ENCODE peak calls at places on chromosomes 16 and 17, in seven cellular contexts. H, Y, G, W, K, B and M are unnamed samples.

GRCh38 chr16:86427327-86427935 is 82.9 kb upstream of the FOXF1 start:
- DNase-seq in H (no peak), K (no peak), B (no peak), G (no peak), W (no peak), Y (no peak), M (no peak)

GRCh38 chr16:11621920-11622651 is 35.4 kb upstream of the LITAF start:
- DNase-seq in H (no peak), Y (no peak), W (no peak), K (no peak), G (no peak), B (peak), M (no peak)

GRCh38 chr16:67885976-67886375 is 1.3 kb downstream of the NRN1L start:
- DNase-seq in G (no peak), Y (no peak), W (no peak), K (no peak), H (no peak), B (no peak), M (no peak)

GRCh38 chr17:8867361-8867981 is at the start of gene PIK3R6:
- DNase-seq in K (no peak), Y (no peak), H (no peak), B (no peak), G (no peak), W (no peak), M (no peak)

GRCh38 chr17:77962349-77962748 is 3.8 kb downstream of the TNRC6C start:
- DNase-seq in G (no peak), W (no peak), H (no peak), Y (no peak), B (no peak), K (no peak), M (no peak)

GRCh38 chr16:62041401-62041800 is 5.2 kb upstream of the CDH8 start:
- DNase-seq in G (no peak), B (peak), W (peak), H (peak), K (peak), Y (peak), M (no peak)

GRCh38 chr17:31627960-31628359 is 231.1 kb downstream of the COPRS start:
- DNase-seq in G (no peak), H (no peak), W (peak), B (no peak), Y (no peak), K (no peak), M (no peak)

GRCh38 chr16:85209526-85210121 is 97.4 kb upstream of the CIBAR2 start:
- DNase-seq in K (no peak), B (no peak), H (no peak), G (no peak), W (no peak), Y (no peak), M (no peak)

GRCh38 chr17:61279476-61280145 is 120.0 kb upstream of the TBX2 start:
- DNase-seq in B (no peak), W (peak), G (no peak), H (no peak), Y (no peak), K (no peak), M (no peak)

GRCh38 chr17:80847506-80848230 is 144.0 kb upstream of the CHMP6 start:
- DNase-seq in Y (no peak), H (no peak), G (no peak), K (no peak), B (no peak), W (no peak), M (no peak)

GRCh38 chr16:72401079-72401361 is 229.1 kb upstream of the PMFBP1 start:
- DNase-seq in B (no peak), Y (no peak), K (no peak), H (no peak), G (no peak), W (no peak), M (no peak)

GRCh38 chr16:55661842-55662479 is 6.2 kb downstream of the SLC6A2 start:
- DNase-seq in H (no peak), Y (no peak), G (no peak), B (peak), W (peak), K (no peak), M (no peak)

GRCh38 chr16:50708373-50709060 is 15.1 kb downstream of the NOD2 start:
- DNase-seq in G (no peak), H (no peak), Y (no peak), B (no peak), W (no peak), K (no peak), M (no peak)

GRCh38 chr16:59566446-59566845 is 832.3 kb upstream of the GOT2 start:
- DNase-seq in Y (no peak), G (no peak), H (no peak), B (no peak), W (peak), K (no peak), M (no peak)

GRCh38 chr17:3740611-3741073 is 16.9 kb downstream of the HASPIN start:
- DNase-seq in H (no peak), K (no peak), Y (no peak), B (no peak), G (no peak), W (no peak), M (no peak)

GRCh38 chr17:57955183-57955952 is at the start of gene CUEDC1:
- DNase-seq in H (peak), B (peak), K (peak), Y (peak), W (peak), G (peak), M (peak)
- TF ChIP-seq CTCF in H (peak), B (no peak), K (peak), Y (peak), W (peak), G (no peak), M (no peak)

DNA sequence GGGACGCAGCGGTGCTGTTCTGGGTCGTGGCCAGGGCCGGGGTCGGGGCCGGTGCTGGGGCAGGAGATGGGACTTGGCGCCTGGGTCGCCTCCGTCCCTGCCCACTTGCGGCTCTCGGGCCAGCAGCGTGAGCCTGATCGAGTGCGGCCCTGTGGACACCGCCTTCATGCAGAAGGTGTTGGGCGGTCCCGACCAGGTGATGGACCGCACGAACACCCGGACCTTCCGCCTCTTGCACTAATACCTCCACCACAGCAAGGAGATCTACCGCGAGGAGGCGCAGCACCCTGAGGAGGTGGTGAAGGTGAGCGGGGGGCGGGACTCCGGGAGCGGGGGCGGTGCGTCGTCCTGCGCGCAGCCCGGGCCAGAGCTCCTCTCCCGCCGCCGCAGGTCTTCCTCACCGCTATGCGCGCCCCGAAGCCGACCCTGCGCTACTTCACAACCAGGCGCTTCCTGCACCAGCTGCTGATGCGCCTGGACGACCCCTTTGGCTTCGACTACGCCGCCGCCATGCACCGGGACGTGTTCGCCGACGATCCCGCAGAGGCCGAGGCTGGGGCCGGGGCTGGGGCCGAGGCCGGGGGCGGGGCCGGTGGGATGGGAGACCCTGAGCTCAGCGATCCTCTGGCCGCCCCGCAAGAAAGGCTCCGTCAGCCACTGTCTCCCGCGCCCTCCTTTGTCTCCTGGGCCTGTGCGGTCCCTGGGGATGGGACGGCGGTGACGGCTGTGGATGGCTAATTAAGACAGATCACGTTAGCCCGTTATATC is 4.5 kb upstream of the HSD17B1 start:
- DNase-seq in K (peak), Y (peak), H (peak), W (no peak), G (peak), B (peak), M (peak)
- TF ChIP-seq CTCF in K (peak), Y (peak), H (peak), W (no peak), G (peak), B (no peak), M (peak)

GRCh38 chr16:76665571-76666275 is 388.5 kb downstream of the CNTNAP4 start:
- DNase-seq in G (no peak), B (no peak), K (no peak), W (no peak), H (peak), Y (no peak), M (no peak)
- TF ChIP-seq CTCF in G (no peak), B (peak), K (peak), W (no peak), H (no peak), Y (peak), M (peak)

GRCh38 chr17:38550661-38551060 is 55.1 kb downstream of the SRCIN1 start:
- DNase-seq in W (peak), H (no peak), K (no peak), G (no peak), Y (no peak), B (no peak), M (no peak)
- TF ChIP-seq CTCF in W (no peak), H (no peak), K (no peak), G (no peak), Y (no peak), B (no peak), M (no peak)

DNA sequence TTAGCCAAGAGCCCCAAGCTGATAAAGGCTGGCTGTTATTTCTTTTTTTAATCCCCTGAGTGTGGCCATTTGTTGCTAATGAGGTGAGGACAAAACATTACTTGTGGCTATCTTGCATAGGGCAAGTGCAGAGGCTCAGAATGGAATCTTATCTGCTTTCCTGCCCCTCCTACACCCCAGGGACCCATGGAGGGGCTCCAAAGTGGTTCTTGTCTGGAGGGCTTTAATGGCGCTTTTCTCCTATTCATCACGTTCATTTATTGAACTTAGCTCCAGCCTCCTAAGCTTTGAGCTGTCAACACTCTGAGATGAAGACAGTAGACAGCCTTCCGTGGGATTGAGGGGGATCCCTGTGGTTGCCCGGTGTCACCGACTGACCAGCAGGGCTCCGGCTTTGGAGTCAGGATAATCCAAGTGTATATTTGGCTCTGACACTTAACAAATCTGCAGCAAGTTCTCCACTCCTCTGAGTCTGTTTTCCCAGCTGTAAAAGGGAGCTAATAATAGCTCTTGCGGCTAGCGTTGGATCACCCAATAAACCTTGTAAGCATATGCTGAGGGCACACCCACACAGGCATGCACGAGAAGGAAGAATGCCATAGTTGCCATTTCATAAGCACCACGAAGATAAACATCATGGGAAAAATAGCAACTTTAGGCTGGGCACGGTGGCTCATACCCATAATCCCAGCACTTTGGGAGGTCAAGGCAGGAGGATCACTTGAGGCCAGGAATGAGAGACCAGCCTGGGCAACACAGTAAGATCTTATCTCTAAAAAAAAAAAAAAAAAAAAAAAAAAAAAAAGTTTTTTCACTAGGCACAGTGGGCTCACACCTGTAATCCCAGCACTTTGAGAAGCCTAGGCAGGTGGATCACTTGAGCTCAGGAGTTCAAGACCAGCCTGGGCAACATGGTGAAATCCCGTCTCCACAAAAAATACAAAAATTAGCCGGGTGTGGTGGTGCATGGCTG is 44.8 kb downstream of the MYH11 start:
- DNase-seq in H (no peak), B (no peak), K (no peak), W (peak), G (no peak), Y (no peak), M (no peak)
- TF ChIP-seq CTCF in H (no peak), B (no peak), K (no peak), W (peak), G (no peak), Y (no peak), M (no peak)

GRCh38 chr17:39939031-39939430 is 11.5 kb downstream of the LRRC3C start:
- DNase-seq in Y (no peak), H (no peak), K (no peak), B (no peak), W (no peak), G (no peak), M (no peak)

GRCh38 chr17:39937462-39937861 is 9.9 kb downstream of the LRRC3C start:
- DNase-seq in B (no peak), Y (no peak), G (no peak), H (no peak), K (no peak), W (no peak), M (no peak)

GRCh38 chr17:39938140-39938869 is 10.8 kb downstream of the LRRC3C start:
- DNase-seq in Y (no peak), G (no peak), B (no peak), H (no peak), W (no peak), K (no peak), M (no peak)

GRCh38 chr17:39942076-39942475 is 14.5 kb downstream of the LRRC3C start:
- DNase-seq in G (no peak), W (no peak), K (no peak), B (no peak), H (no peak), Y (no peak), M (no peak)

GRCh38 chr17:39939588-39940419 is 12.3 kb downstream of the LRRC3C start:
- DNase-seq in W (peak), H (peak), Y (no peak), B (peak), G (no peak), K (no peak), M (no peak)
- TF ChIP-seq CTCF in W (peak), H (peak), Y (peak), B (peak), G (no peak), K (peak), M (no peak)

DNA sequence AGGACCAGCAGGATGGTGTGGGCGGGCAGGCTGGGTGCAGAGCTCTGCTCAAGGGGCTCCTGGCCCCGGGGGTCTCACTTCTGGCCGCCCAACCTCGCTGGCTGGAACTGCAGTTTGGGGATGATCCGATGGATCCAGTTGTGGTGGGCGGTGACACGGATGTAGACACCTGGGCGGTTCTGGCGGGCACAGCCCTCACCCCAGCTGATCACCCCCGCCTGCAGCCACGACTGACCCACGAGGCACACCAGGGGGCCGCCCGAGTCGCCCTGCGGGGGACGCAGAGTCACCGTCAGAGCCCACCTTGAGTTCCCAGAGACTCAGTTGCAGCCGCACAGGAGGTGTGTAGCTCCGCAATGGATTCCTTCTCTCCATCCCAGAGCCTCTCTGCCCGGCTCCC is 7.5 kb downstream of the PRSS27 start:
- DNase-seq in B (no peak), K (no peak), W (no peak), H (no peak), G (no peak), Y (no peak), M (no peak)
- TF ChIP-seq CTCF in B (no peak), K (no peak), W (no peak), H (no peak), G (no peak), Y (no peak), M (no peak)

DNA sequence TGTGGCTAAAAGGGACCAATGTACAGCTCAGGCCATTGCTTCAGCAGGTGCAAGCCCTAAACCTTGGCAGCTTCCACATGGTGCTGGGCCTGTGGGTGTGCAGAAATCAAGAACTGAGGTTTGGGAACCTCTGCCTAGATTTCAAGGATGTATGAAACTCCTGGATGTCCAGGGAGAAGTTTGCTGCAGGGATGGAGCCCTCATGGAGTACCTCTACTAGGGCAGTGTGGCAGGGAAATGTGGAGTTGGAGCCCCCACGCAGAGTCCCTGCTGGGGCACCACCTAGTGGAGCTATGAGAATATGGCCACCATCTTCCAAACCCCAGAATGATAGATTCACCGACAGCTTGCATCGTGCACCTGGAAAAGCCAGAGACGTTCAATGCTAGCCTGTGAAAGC is 13.0 kb downstream of the EFCAB5 start:
- DNase-seq in K (no peak), G (no peak), B (no peak), H (no peak), W (no peak), Y (no peak), M (no peak)
- TF ChIP-seq CTCF in K (no peak), G (no peak), B (no peak), H (no peak), W (peak), Y (no peak), M (no peak)

DNA sequence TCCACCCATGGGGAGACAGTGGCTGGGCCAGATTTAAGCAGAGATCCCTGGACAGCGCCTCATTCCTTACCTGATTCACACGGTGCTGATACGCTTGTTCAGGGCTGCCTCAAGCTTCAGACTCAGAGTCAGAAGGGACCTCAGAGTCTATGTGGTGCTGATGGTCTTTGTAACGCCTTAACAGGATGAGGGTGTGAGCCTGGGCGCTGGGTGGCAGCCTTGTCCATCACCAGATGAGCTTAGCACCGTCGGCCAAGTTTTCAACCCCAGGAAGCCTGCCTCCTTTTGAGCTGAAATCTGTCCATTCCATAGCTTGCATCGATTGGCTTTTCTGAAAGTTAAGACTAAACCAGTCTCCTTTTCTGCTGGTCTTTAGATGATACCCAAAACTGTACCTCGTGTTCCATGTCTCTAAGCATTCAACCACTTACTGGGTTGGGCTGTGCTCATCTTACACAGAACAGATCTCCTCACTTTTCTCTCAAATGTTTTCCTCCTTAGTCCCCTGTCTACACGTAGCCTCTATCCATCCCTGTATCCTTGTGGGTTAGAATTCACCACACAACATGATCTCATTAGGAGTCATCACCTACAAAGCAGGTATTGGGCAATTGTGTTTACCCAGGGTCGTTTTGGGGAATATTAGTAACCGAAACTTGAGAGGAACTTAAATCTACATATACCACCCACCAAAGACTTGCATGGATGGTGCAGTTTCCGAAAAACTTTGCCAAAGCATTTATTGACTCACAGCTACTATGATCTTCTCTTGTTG is 573.4 kb downstream of the CDH13 start:
- DNase-seq in H (no peak), G (no peak), B (no peak), K (no peak), Y (no peak), W (peak), M (no peak)
- TF ChIP-seq CTCF in H (no peak), G (no peak), B (peak), K (peak), Y (peak), W (peak), M (no peak)

GRCh38 chr16:13507530-13507929 is 412.4 kb upstream of the ERCC4 start:
- DNase-seq in G (no peak), H (no peak), W (no peak), Y (no peak), K (no peak), B (no peak), M (no peak)

DNA sequence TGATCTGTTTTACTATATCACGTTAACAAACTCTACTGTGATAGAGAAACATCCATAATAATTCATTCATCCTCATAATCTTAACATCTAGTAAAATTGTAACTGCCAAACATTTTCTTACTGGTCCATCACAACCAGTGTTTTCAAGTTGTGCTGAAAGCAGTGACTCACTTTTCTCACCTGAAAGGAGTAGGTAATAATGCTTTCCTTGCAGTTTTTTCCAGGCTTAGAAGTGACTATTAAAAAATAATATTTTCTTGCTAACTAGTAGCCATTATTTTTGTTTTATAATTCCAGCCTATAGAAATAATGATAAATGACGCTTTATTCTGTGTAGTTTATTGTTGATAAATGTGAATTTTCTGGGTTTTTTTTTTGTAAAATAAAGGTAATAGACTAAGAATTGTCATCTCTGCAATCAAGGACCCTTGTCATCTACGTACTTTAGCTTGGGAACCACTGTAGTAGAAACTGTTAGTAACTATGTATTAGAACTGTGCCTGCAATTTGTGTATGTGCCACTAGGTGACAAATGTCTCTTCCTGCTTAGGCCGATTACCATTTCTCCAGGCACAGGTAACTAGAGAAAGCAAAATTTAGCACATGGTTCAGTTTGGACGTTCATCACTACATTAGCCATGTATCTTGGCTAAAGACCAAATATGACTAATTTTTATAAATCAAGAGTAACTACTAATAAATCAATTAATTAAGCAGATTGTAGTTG is 409.4 kb upstream of the ERCC4 start:
- DNase-seq in W (no peak), Y (no peak), B (no peak), K (no peak), H (no peak), G (no peak), M (no peak)
- TF ChIP-seq CTCF in W (no peak), Y (peak), B (peak), K (peak), H (no peak), G (no peak), M (peak)